ENCODE peak calls at places on chromosomes 5 and 9, in six cellular contexts. One of them, this sample, is unnamed.

GRCh38 chr5:150406120-150407096 is 6.3 kb downstream of the CD74 start:
- DNase-seq in cardiac fibroblast: no peak
- DNase-seq in coronary artery: no peak
- DNase-seq in kidney: peak
- DNase-seq in activated naive CD8-positive, alpha-beta T cell treated with anti-CD3 and anti-CD28 coated beads for 36 hours: no peak
- DNase-seq in WTC11: no peak
- DNase-seq in this sample: no peak

GRCh38 chr5:2806176-2806575 is 54.7 kb upstream of the IRX2 start:
- DNase-seq in kidney: no peak
- DNase-seq in WTC11: no peak
- DNase-seq in cardiac fibroblast: no peak
- DNase-seq in coronary artery: no peak
- DNase-seq in activated naive CD8-positive, alpha-beta T cell treated with anti-CD3 and anti-CD28 coated beads for 36 hours: no peak
- DNase-seq in this sample: no peak

GRCh38 chr9:21110708-21111576 is 30.7 kb downstream of the IFNW1 start:
- DNase-seq in kidney: no peak
- DNase-seq in activated naive CD8-positive, alpha-beta T cell treated with anti-CD3 and anti-CD28 coated beads for 36 hours: no peak
- DNase-seq in cardiac fibroblast: peak
- DNase-seq in WTC11: no peak
- DNase-seq in coronary artery: no peak
- DNase-seq in this sample: peak

GRCh38 chr5:125038477-125038876 is 292.0 kb upstream of the ZNF608 start:
- DNase-seq in activated naive CD8-positive, alpha-beta T cell treated with anti-CD3 and anti-CD28 coated beads for 36 hours: no peak
- DNase-seq in WTC11: no peak
- DNase-seq in kidney: peak
- DNase-seq in coronary artery: no peak
- DNase-seq in cardiac fibroblast: no peak
- DNase-seq in this sample: no peak

GRCh38 chr9:101977614-101978210 is 239.3 kb upstream of the GRIN3A start:
- DNase-seq in cardiac fibroblast: peak
- DNase-seq in kidney: no peak
- DNase-seq in coronary artery: no peak
- DNase-seq in WTC11: no peak
- DNase-seq in activated naive CD8-positive, alpha-beta T cell treated with anti-CD3 and anti-CD28 coated beads for 36 hours: no peak
- DNase-seq in this sample: no peak

GRCh38 chr5:169408735-169409134 is 107.8 kb upstream of the SLIT3 start:
- DNase-seq in coronary artery: no peak
- DNase-seq in activated naive CD8-positive, alpha-beta T cell treated with anti-CD3 and anti-CD28 coated beads for 36 hours: no peak
- DNase-seq in cardiac fibroblast: no peak
- DNase-seq in WTC11: no peak
- DNase-seq in kidney: no peak
- DNase-seq in this sample: no peak

GRCh38 chr5:142720561-142721275 is 34.8 kb upstream of the FGF1 start:
- DNase-seq in kidney: no peak
- DNase-seq in activated naive CD8-positive, alpha-beta T cell treated with anti-CD3 and anti-CD28 coated beads for 36 hours: no peak
- DNase-seq in cardiac fibroblast: no peak
- DNase-seq in coronary artery: peak
- DNase-seq in WTC11: no peak
- DNase-seq in this sample: no peak

GRCh38 chr5:153523831-153524230 is 33.4 kb downstream of the GRIA1 start:
- DNase-seq in activated naive CD8-positive, alpha-beta T cell treated with anti-CD3 and anti-CD28 coated beads for 36 hours: no peak
- DNase-seq in kidney: peak
- DNase-seq in WTC11: no peak
- DNase-seq in coronary artery: no peak
- DNase-seq in cardiac fibroblast: peak
- DNase-seq in this sample: no peak

GRCh38 chr5:149635394-149635793 is 54.1 kb downstream of the ARHGEF37 start:
- DNase-seq in cardiac fibroblast: no peak
- DNase-seq in kidney: no peak
- DNase-seq in activated naive CD8-positive, alpha-beta T cell treated with anti-CD3 and anti-CD28 coated beads for 36 hours: no peak
- DNase-seq in coronary artery: no peak
- DNase-seq in WTC11: no peak
- DNase-seq in this sample: no peak

GRCh38 chr9:71524446-71524845 is 243.9 kb downstream of the CEMIP2 start:
- DNase-seq in coronary artery: no peak
- DNase-seq in WTC11: no peak
- DNase-seq in cardiac fibroblast: no peak
- DNase-seq in activated naive CD8-positive, alpha-beta T cell treated with anti-CD3 and anti-CD28 coated beads for 36 hours: no peak
- DNase-seq in kidney: no peak
- DNase-seq in this sample: no peak

GRCh38 chr9:5630038-5630507 is 1.2 kb downstream of the RIC1 start:
- DNase-seq in activated naive CD8-positive, alpha-beta T cell treated with anti-CD3 and anti-CD28 coated beads for 36 hours: no peak
- DNase-seq in kidney: no peak
- DNase-seq in coronary artery: no peak
- DNase-seq in cardiac fibroblast: peak
- DNase-seq in WTC11: no peak
- DNase-seq in this sample: no peak

GRCh38 chr9:27181381-27181780 is 72.4 kb downstream of the TEK start:
- DNase-seq in coronary artery: no peak
- DNase-seq in activated naive CD8-positive, alpha-beta T cell treated with anti-CD3 and anti-CD28 coated beads for 36 hours: no peak
- DNase-seq in cardiac fibroblast: peak
- DNase-seq in WTC11: no peak
- DNase-seq in kidney: no peak
- DNase-seq in this sample: no peak

GRCh38 chr5:150080696-150081435 is 5.5 kb downstream of the CSF1R start:
- DNase-seq in cardiac fibroblast: no peak
- DNase-seq in WTC11: no peak
- DNase-seq in coronary artery: peak
- DNase-seq in activated naive CD8-positive, alpha-beta T cell treated with anti-CD3 and anti-CD28 coated beads for 36 hours: no peak
- DNase-seq in kidney: no peak
- DNase-seq in this sample: no peak

GRCh38 chr9:34988218-34989055 is 1.1 kb upstream of the DNAJB5 start:
- DNase-seq in kidney: peak
- DNase-seq in cardiac fibroblast: no peak
- DNase-seq in coronary artery: peak
- DNase-seq in activated naive CD8-positive, alpha-beta T cell treated with anti-CD3 and anti-CD28 coated beads for 36 hours: peak
- DNase-seq in WTC11: no peak
- DNase-seq in this sample: peak

GRCh38 chr5:13552361-13552760 is 392.1 kb downstream of the DNAH5 start:
- DNase-seq in WTC11: no peak
- DNase-seq in activated naive CD8-positive, alpha-beta T cell treated with anti-CD3 and anti-CD28 coated beads for 36 hours: no peak
- DNase-seq in cardiac fibroblast: no peak
- DNase-seq in kidney: no peak
- DNase-seq in coronary artery: no peak
- DNase-seq in this sample: no peak

GRCh38 chr5:179880848-179881590 is 22.4 kb upstream of the MRNIP start:
- DNase-seq in WTC11: no peak
- DNase-seq in coronary artery: no peak
- DNase-seq in activated naive CD8-positive, alpha-beta T cell treated with anti-CD3 and anti-CD28 coated beads for 36 hours: no peak
- DNase-seq in cardiac fibroblast: no peak
- DNase-seq in kidney: no peak
- DNase-seq in this sample: no peak

GRCh38 chr9:130775336-130775991 is 59.6 kb upstream of the ABL1 start:
- DNase-seq in kidney: no peak
- DNase-seq in coronary artery: no peak
- DNase-seq in cardiac fibroblast: no peak
- DNase-seq in activated naive CD8-positive, alpha-beta T cell treated with anti-CD3 and anti-CD28 coated beads for 36 hours: no peak
- DNase-seq in WTC11: no peak
- DNase-seq in this sample: no peak

GRCh38 chr5:157479612-157480510 is 19.8 kb downstream of the NIPAL4 start:
- DNase-seq in WTC11: no peak
- DNase-seq in kidney: no peak
- DNase-seq in coronary artery: no peak
- DNase-seq in cardiac fibroblast: no peak
- DNase-seq in activated naive CD8-positive, alpha-beta T cell treated with anti-CD3 and anti-CD28 coated beads for 36 hours: no peak
- DNase-seq in this sample: no peak

GRCh38 chr5:11110128-11110527 is 349.1 kb upstream of the DAP start:
- DNase-seq in activated naive CD8-positive, alpha-beta T cell treated with anti-CD3 and anti-CD28 coated beads for 36 hours: no peak
- DNase-seq in WTC11: no peak
- DNase-seq in cardiac fibroblast: no peak
- DNase-seq in coronary artery: no peak
- DNase-seq in kidney: no peak
- DNase-seq in this sample: no peak

GRCh38 chr5:50667079-50667652 is 729 bp downstream of the PARP8 start:
- DNase-seq in activated naive CD8-positive, alpha-beta T cell treated with anti-CD3 and anti-CD28 coated beads for 36 hours: no peak
- DNase-seq in cardiac fibroblast: peak
- DNase-seq in WTC11: peak
- DNase-seq in kidney: peak
- DNase-seq in coronary artery: peak
- DNase-seq in this sample: peak

GRCh38 chr5:173278172-173278571 is 43.2 kb upstream of the NKX2-5 start:
- DNase-seq in WTC11: no peak
- DNase-seq in activated naive CD8-positive, alpha-beta T cell treated with anti-CD3 and anti-CD28 coated beads for 36 hours: no peak
- DNase-seq in cardiac fibroblast: peak
- DNase-seq in kidney: no peak
- DNase-seq in coronary artery: no peak
- DNase-seq in this sample: no peak

GRCh38 chr5:109823597-109823996 is 133.9 kb downstream of the MAN2A1 start:
- DNase-seq in coronary artery: no peak
- DNase-seq in cardiac fibroblast: peak
- DNase-seq in kidney: no peak
- DNase-seq in WTC11: no peak
- DNase-seq in activated naive CD8-positive, alpha-beta T cell treated with anti-CD3 and anti-CD28 coated beads for 36 hours: no peak
- DNase-seq in this sample: no peak

GRCh38 chr5:38527475-38527874 is 29.0 kb downstream of the LIFR start:
- DNase-seq in coronary artery: no peak
- DNase-seq in activated naive CD8-positive, alpha-beta T cell treated with anti-CD3 and anti-CD28 coated beads for 36 hours: no peak
- DNase-seq in WTC11: no peak
- DNase-seq in cardiac fibroblast: no peak
- DNase-seq in kidney: no peak
- DNase-seq in this sample: no peak

GRCh38 chr5:1749346-1750124 is 50.1 kb downstream of the MRPL36 start:
- DNase-seq in activated naive CD8-positive, alpha-beta T cell treated with anti-CD3 and anti-CD28 coated beads for 36 hours: no peak
- DNase-seq in kidney: peak
- DNase-seq in coronary artery: peak
- DNase-seq in WTC11: peak
- DNase-seq in cardiac fibroblast: no peak
- DNase-seq in this sample: no peak

GRCh38 chr5:142542906-142543305 is 143.0 kb downstream of the FGF1 start:
- DNase-seq in kidney: no peak
- DNase-seq in WTC11: no peak
- DNase-seq in coronary artery: no peak
- DNase-seq in activated naive CD8-positive, alpha-beta T cell treated with anti-CD3 and anti-CD28 coated beads for 36 hours: no peak
- DNase-seq in cardiac fibroblast: peak
- DNase-seq in this sample: no peak

GRCh38 chr5:154162475-154163217 is 27.9 kb upstream of the GALNT10 start:
- DNase-seq in cardiac fibroblast: no peak
- DNase-seq in WTC11: no peak
- DNase-seq in coronary artery: no peak
- DNase-seq in activated naive CD8-positive, alpha-beta T cell treated with anti-CD3 and anti-CD28 coated beads for 36 hours: no peak
- DNase-seq in kidney: no peak
- DNase-seq in this sample: no peak

GRCh38 chr5:173762930-173763329 is 125.2 kb upstream of the CPEB4 start:
- DNase-seq in coronary artery: no peak
- DNase-seq in activated naive CD8-positive, alpha-beta T cell treated with anti-CD3 and anti-CD28 coated beads for 36 hours: no peak
- DNase-seq in WTC11: no peak
- DNase-seq in kidney: peak
- DNase-seq in cardiac fibroblast: no peak
- DNase-seq in this sample: no peak

GRCh38 chr5:133785182-133785581 is 172.8 kb upstream of the FSTL4 start:
- DNase-seq in activated naive CD8-positive, alpha-beta T cell treated with anti-CD3 and anti-CD28 coated beads for 36 hours: no peak
- DNase-seq in coronary artery: no peak
- DNase-seq in kidney: no peak
- DNase-seq in cardiac fibroblast: no peak
- DNase-seq in WTC11: peak
- DNase-seq in this sample: no peak

GRCh38 chr9:111622626-111623025 is 8.5 kb upstream of the DNAJC25 start:
- DNase-seq in WTC11: no peak
- DNase-seq in activated naive CD8-positive, alpha-beta T cell treated with anti-CD3 and anti-CD28 coated beads for 36 hours: no peak
- DNase-seq in coronary artery: no peak
- DNase-seq in cardiac fibroblast: peak
- DNase-seq in kidney: no peak
- DNase-seq in this sample: no peak